ENCODE peak calls at places on chromosomes 5 and 9, in five cellular contexts. S is GM12865, J is PC-9, T is tibial nerve, M is spleen. G is an unnamed sample.

GRCh38 chr9:22052376-22052945 is 43.4 kb upstream of the CDKN2B start:
- DNase-seq in S (peak; percentile 27), J (peak; percentile 87), T (no peak), M (no peak), G (peak; percentile 82)

GRCh38 chr9:116369706-116370105 is 216.1 kb downstream of the PAPPA start:
- DNase-seq in S (no peak), J (no peak), T (no peak), M (no peak), G (no peak)

GRCh38 chr5:61840354-61840753 is 465.7 kb upstream of the KIF2A start:
- DNase-seq in S (no peak), J (no peak), T (no peak), M (no peak), G (peak; percentile 2)

GRCh38 chr9:3181049-3181953 is 337.4 kb upstream of the PUM3 start:
- DNase-seq in S (peak; percentile 67), J (no peak), T (no peak), M (no peak), G (no peak)

GRCh38 chr9:15104826-15105420 is 194.7 kb upstream of the FREM1 start:
- DNase-seq in S (peak; percentile 50), J (no peak), T (no peak), M (no peak), G (peak; percentile 29)

GRCh38 chr9:105681724-105682123 is 12.6 kb upstream of the TMEM38B start:
- DNase-seq in S (no peak), J (peak; percentile 50), T (no peak), M (no peak), G (peak; percentile 21)

GRCh38 chr9:97794666-97795065 is 58.4 kb upstream of the FOXE1 start:
- DNase-seq in S (no peak), J (peak; percentile 43), T (no peak), M (no peak), G (no peak)

GRCh38 chr5:1570975-1571374 is 47.2 kb upstream of the LPCAT1 start:
- DNase-seq in S (no peak), J (no peak), T (no peak), M (no peak), G (no peak)

GRCh38 chr5:141902416-141902815 is 21.3 kb upstream of the DELE1 start:
- DNase-seq in S (no peak), J (no peak), T (no peak), M (no peak), G (no peak)

GRCh38 chr9:133892193-133892920 is 99.8 kb downstream of the VAV2 start:
- DNase-seq in S (no peak), J (no peak), T (no peak), M (no peak), G (no peak)

GRCh38 chr9:78292026-78292425 is 4.9 kb upstream of the PSAT1 start:
- DNase-seq in S (no peak), J (no peak), T (no peak), M (no peak), G (no peak)

GRCh38 chr5:33361781-33362180 is 79.0 kb upstream of the TARS1 start:
- DNase-seq in S (no peak), J (no peak), T (no peak), M (no peak), G (peak; percentile 41)

GRCh38 chr5:113047234-113047633 is 70.6 kb downstream of the DCP2 start:
- DNase-seq in S (no peak), J (peak; percentile 68), T (no peak), M (no peak), G (peak; percentile 39)

GRCh38 chr5:6496207-6496584 is 47.5 kb downstream of the UBE2QL1 start:
- DNase-seq in S (peak; percentile 92), J (no peak), T (no peak), M (no peak), G (no peak)

GRCh38 chr5:32057157-32058096 is 116.7 kb downstream of the GOLPH3 start:
- DNase-seq in S (no peak), J (no peak), T (no peak), M (no peak), G (peak; percentile 75)

GRCh38 chr5:19058216-19058615 is 929.8 kb downstream of the CDH18 start:
- DNase-seq in S (no peak), J (no peak), T (no peak), M (no peak), G (no peak)

GRCh38 chr9:72315089-72315509 is 49.9 kb downstream of the ZFAND5 start:
- DNase-seq in S (peak; percentile 14), J (peak; percentile 90), T (peak; percentile 35), M (no peak), G (peak; percentile 80)

GRCh38 chr5:143708672-143709071 is 103.3 kb upstream of the HMHB1 start:
- DNase-seq in S (peak; percentile 17), J (peak; percentile 39), T (no peak), M (no peak), G (no peak)

GRCh38 chr5:172953776-172954189 is 5.4 kb upstream of the RPL26L1 start:
- DNase-seq in S (no peak), J (no peak), T (no peak), M (no peak), G (peak; percentile 97)

GRCh38 chr5:51380603-51381207 is 2.5 kb upstream of the ISL1 start:
- DNase-seq in S (peak; percentile 19), J (no peak), T (no peak), M (no peak), G (no peak)

GRCh38 chr5:128574041-128574440 is 36.0 kb upstream of the FBN2 start:
- DNase-seq in S (no peak), J (no peak), T (no peak), M (no peak), G (no peak)

GRCh38 chr9:123364241-123364824 is 8.3 kb downstream of the CRB2 start:
- DNase-seq in S (peak; percentile 18), J (no peak), T (no peak), M (no peak), G (peak; percentile 25)

GRCh38 chr5:178071108-178071507 is 42.2 kb upstream of the N4BP3 start:
- DNase-seq in S (no peak), J (no peak), T (no peak), M (peak; percentile 23), G (no peak)

GRCh38 chr9:85040141-85040540 is 370.6 kb downstream of the NTRK2 start:
- DNase-seq in S (no peak), J (no peak), T (no peak), M (no peak), G (no peak)

GRCh38 chr9:130899051-130899748 is 2.6 kb upstream of the QRFP start:
- DNase-seq in S (no peak), J (no peak), T (no peak), M (no peak), G (no peak)

GRCh38 chr5:130074820-130075219 is 170.6 kb downstream of the CHSY3 start:
- DNase-seq in S (no peak), J (no peak), T (no peak), M (no peak), G (no peak)

GRCh38 chr5:141753971-141754713 is 72.1 kb upstream of the ARAP3 start:
- DNase-seq in S (peak; percentile 32), J (peak; percentile 48), T (no peak), M (no peak), G (peak; percentile 19)

GRCh38 chr5:2913306-2913705 is 161.8 kb upstream of the IRX2 start:
- DNase-seq in S (no peak), J (no peak), T (no peak), M (peak; percentile 41), G (no peak)

GRCh38 chr9:114614373-114614772 is 3.3 kb downstream of the TMEM268 start:
- DNase-seq in S (no peak), J (no peak), T (no peak), M (no peak), G (no peak)
- TF ChIP-seq CTCF in S (no peak), J (no peak), T (no peak), M (no peak), G (no peak)

GRCh38 chr5:132011561-132012384 is at the start of gene ACSL6:
- DNase-seq in S (no peak), J (no peak), T (no peak), M (peak; percentile 84), G (no peak)

GRCh38 chr5:132012385-132013005 is 1.0 kb upstream of the ACSL6 start:
- DNase-seq in S (no peak), J (no peak), T (no peak), M (peak; percentile 69), G (peak; percentile 51)

GRCh38 chr5:132008961-132009680 is 2.3 kb downstream of the ACSL6 start:
- DNase-seq in S (no peak), J (peak; percentile 57), T (no peak), M (peak; percentile 31), G (no peak)

GRCh38 chr5:132009706-132010405 is 1.6 kb downstream of the ACSL6 start:
- DNase-seq in S (no peak), J (no peak), T (no peak), M (peak; percentile 35), G (no peak)

DNA sequence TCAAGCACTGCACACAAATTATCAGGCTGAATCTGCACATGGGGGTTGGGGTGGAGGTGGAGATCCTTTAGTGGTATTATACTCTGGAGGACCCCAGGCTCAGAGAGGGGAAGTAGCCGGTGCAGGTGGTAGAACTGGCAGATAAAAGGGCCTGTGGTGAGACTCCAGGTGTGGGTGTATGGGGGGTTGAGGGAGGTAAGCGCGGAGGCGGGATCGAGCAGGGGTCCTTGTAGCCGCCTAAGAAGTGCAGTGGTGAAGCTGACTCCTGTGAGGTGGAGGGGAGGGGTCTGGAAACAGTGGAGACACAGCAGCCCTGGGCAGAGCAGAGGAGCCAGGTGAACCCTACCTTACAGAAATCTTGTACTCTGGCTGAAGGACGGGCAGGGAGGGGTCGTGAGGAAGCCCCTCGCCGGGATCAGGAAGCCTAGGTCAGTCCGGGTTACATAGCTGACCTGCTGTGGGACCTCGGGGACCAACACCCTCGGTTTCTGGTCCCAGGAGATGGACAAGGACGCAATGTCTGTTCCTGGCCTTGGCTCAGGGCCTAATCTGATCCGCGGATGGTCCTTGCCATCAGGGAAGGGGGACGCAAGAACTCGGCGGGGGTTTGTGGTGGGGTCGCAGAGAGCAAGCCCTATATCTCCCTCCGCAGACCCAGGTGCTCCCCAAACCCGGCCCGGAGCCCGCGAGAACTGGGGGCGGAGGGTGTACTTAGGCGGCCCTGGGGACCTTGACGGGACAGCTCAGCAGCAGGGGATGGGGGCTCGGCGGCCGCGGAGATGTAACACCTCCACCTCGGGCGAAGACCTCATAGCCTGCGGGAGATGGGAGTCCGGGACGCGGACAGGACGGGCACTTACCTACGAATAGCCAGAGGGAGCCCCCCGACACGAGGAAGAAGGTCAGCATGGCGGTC is 555 bp downstream of the ACSL6 start:
- DNase-seq in S (no peak), J (no peak), T (no peak), M (no peak), G (no peak)
- H3K4me3 ChIP-seq in S (no peak overlapping the region), J (peak overlapping the region; percentile 46), T (peak overlapping the region; percentile 29), M (peak overlapping the region; percentile 42), G (peak overlapping the region; percentile 39)

GRCh38 chr5:150412319-150413175 is at the start of gene CD74:
- DNase-seq in S (peak; percentile 99), J (no peak), T (peak; percentile 63), M (peak; percentile 97), G (peak; percentile 17)
- TF ChIP-seq CTCF in S (no peak), J (no peak), T (no peak), M (no peak), G (no peak)

GRCh38 chr5:10493884-10494283 is 52.2 kb downstream of the ROPN1L start:
- DNase-seq in S (peak; percentile 46), J (no peak), T (no peak), M (no peak), G (no peak)
- H3K4me3 ChIP-seq in S (no peak overlapping the region), J (no peak overlapping the region), T (no peak overlapping the region), M (no peak overlapping the region), G (no peak overlapping the region)

DNA sequence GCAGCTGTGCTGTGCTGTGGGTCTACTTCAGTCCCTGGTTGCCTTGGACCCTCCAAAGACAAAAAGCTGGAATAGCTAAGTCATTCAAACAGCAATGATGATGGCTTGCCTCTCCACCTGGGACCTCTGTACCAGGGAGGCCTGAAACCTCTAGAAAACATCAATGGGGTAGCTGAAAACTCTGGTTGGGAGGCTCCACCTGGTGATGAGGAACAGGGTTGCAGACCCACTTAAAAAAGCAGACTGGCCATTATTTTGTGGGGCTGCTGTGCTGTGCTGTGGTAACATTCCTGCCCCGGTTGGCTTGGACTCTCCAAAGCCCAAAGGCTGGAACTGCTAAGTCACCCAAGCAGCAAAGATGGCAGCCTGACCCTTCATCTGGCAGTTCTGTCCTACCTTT is 839.3 kb upstream of the ARRDC3 start:
- DNase-seq in S (no peak), J (no peak), T (no peak), M (no peak), G (no peak)
- TF ChIP-seq CTCF in S (no peak), J (peak; percentile 49), T (no peak), M (no peak), G (no peak)

G was measured in AG10803.